ENCODE peak calls at places on chromosomes 12 and 14, in five cellular contexts. One of them, this sample, is unnamed.

GRCh38 chr14:83867871-83868270 is 1662.1 kb upstream of the FLRT2 start:
- DNase-seq in endothelial cell: no peak
- DNase-seq in lower leg skin: no peak
- DNase-seq in foreskin fibroblast: no peak
- DNase-seq in RWPE1: no peak
- DNase-seq in this sample: no peak

GRCh38 chr12:84502180-84502857 is 410.3 kb downstream of the SLC6A15 start:
- DNase-seq in endothelial cell: no peak
- DNase-seq in lower leg skin: no peak
- DNase-seq in foreskin fibroblast: no peak
- DNase-seq in RWPE1: peak; percentile 68
- DNase-seq in this sample: no peak

GRCh38 chr14:104827173-104828055 is 26.5 kb downstream of the ZBTB42 start:
- DNase-seq in endothelial cell: peak; percentile 77
- DNase-seq in lower leg skin: no peak
- DNase-seq in foreskin fibroblast: no peak
- DNase-seq in RWPE1: no peak
- DNase-seq in this sample: no peak

GRCh38 chr14:90487462-90487861 is 90.6 kb downstream of the CALM1 start:
- DNase-seq in endothelial cell: no peak
- DNase-seq in lower leg skin: no peak
- DNase-seq in foreskin fibroblast: no peak
- DNase-seq in RWPE1: no peak
- DNase-seq in this sample: no peak

GRCh38 chr12:120439646-120440247 is 1.8 kb downstream of the COX6A1 start:
- DNase-seq in endothelial cell: peak; percentile 71
- DNase-seq in lower leg skin: no peak
- DNase-seq in foreskin fibroblast: peak; percentile 50
- DNase-seq in RWPE1: peak; percentile 89
- DNase-seq in this sample: no peak

GRCh38 chr14:103686831-103687485 is 28.3 kb downstream of the XRCC3 start:
- DNase-seq in endothelial cell: no peak
- DNase-seq in lower leg skin: no peak
- DNase-seq in foreskin fibroblast: no peak
- DNase-seq in RWPE1: no peak
- DNase-seq in this sample: no peak

GRCh38 chr12:2834581-2835491 is at the start of gene NRIP2:
- DNase-seq in endothelial cell: no peak
- DNase-seq in lower leg skin: no peak
- DNase-seq in foreskin fibroblast: peak; percentile 21
- DNase-seq in RWPE1: no peak
- DNase-seq in this sample: no peak

GRCh38 chr12:92656911-92657310 is 45.9 kb upstream of the PLEKHG7 start:
- DNase-seq in endothelial cell: no peak
- DNase-seq in lower leg skin: no peak
- DNase-seq in foreskin fibroblast: no peak
- DNase-seq in RWPE1: no peak
- DNase-seq in this sample: no peak

GRCh38 chr12:74538491-74539258 is 1.0 kb downstream of the ATXN7L3B start:
- DNase-seq in endothelial cell: no peak
- DNase-seq in lower leg skin: no peak
- DNase-seq in foreskin fibroblast: no peak
- DNase-seq in RWPE1: peak; percentile 9
- DNase-seq in this sample: no peak

GRCh38 chr14:99282261-99283050 is 10.5 kb upstream of the BCL11B start:
- DNase-seq in endothelial cell: no peak
- DNase-seq in lower leg skin: no peak
- DNase-seq in foreskin fibroblast: no peak
- DNase-seq in RWPE1: no peak
- DNase-seq in this sample: no peak

GRCh38 chr12:27048822-27049752 is 26.7 kb downstream of the MED21 start:
- DNase-seq in endothelial cell: no peak
- DNase-seq in lower leg skin: no peak
- DNase-seq in foreskin fibroblast: peak; percentile 62
- DNase-seq in RWPE1: peak; percentile 55
- DNase-seq in this sample: no peak

GRCh38 chr12:71671311-71671710 is 7.2 kb downstream of the THAP2 start:
- DNase-seq in endothelial cell: no peak
- DNase-seq in lower leg skin: no peak
- DNase-seq in foreskin fibroblast: no peak
- DNase-seq in RWPE1: no peak
- DNase-seq in this sample: no peak

GRCh38 chr14:22997676-22998323 is 12.1 kb downstream of the C14orf93 start:
- DNase-seq in endothelial cell: no peak
- DNase-seq in lower leg skin: peak; percentile 21
- DNase-seq in foreskin fibroblast: no peak
- DNase-seq in RWPE1: no peak
- DNase-seq in this sample: no peak

GRCh38 chr12:88509851-88510250 is 70.4 kb downstream of the KITLG start:
- DNase-seq in endothelial cell: no peak
- DNase-seq in lower leg skin: no peak
- DNase-seq in foreskin fibroblast: peak; percentile 26
- DNase-seq in RWPE1: no peak
- DNase-seq in this sample: no peak

GRCh38 chr12:3530548-3530947 is 39.5 kb downstream of the PRMT8 start:
- DNase-seq in endothelial cell: no peak
- DNase-seq in lower leg skin: peak; percentile 37
- DNase-seq in foreskin fibroblast: no peak
- DNase-seq in RWPE1: no peak
- DNase-seq in this sample: no peak

GRCh38 chr14:32400480-32400879 is 71.4 kb downstream of the AKAP6 start:
- DNase-seq in endothelial cell: no peak
- DNase-seq in lower leg skin: no peak
- DNase-seq in foreskin fibroblast: peak; percentile 8
- DNase-seq in RWPE1: no peak
- DNase-seq in this sample: no peak

GRCh38 chr12:94079965-94080683 is 68.3 kb upstream of the PLXNC1 start:
- DNase-seq in endothelial cell: no peak
- DNase-seq in lower leg skin: no peak
- DNase-seq in foreskin fibroblast: no peak
- DNase-seq in RWPE1: no peak
- DNase-seq in this sample: no peak

GRCh38 chr12:82650627-82651337 is 35.9 kb upstream of the TMTC2 start:
- DNase-seq in endothelial cell: no peak
- DNase-seq in lower leg skin: no peak
- DNase-seq in foreskin fibroblast: peak; percentile 13
- DNase-seq in RWPE1: peak; percentile 85
- DNase-seq in this sample: peak; percentile 30

GRCh38 chr12:62379026-62379722 is 87.5 kb upstream of the MON2 start:
- DNase-seq in endothelial cell: no peak
- DNase-seq in lower leg skin: no peak
- DNase-seq in foreskin fibroblast: no peak
- DNase-seq in RWPE1: no peak
- DNase-seq in this sample: no peak

GRCh38 chr12:11517080-11517479 is 121.7 kb upstream of the PRB2 start:
- DNase-seq in endothelial cell: no peak
- DNase-seq in lower leg skin: no peak
- DNase-seq in foreskin fibroblast: no peak
- DNase-seq in RWPE1: no peak
- DNase-seq in this sample: no peak

GRCh38 chr12:47832263-47832933 is 12.7 kb upstream of the HDAC7 start:
- DNase-seq in endothelial cell: no peak
- DNase-seq in lower leg skin: no peak
- DNase-seq in foreskin fibroblast: no peak
- DNase-seq in RWPE1: no peak
- DNase-seq in this sample: no peak

GRCh38 chr12:107448198-107448597 is 237.4 kb upstream of the PWP1 start:
- DNase-seq in endothelial cell: peak; percentile 72
- DNase-seq in lower leg skin: no peak
- DNase-seq in foreskin fibroblast: no peak
- DNase-seq in RWPE1: no peak
- DNase-seq in this sample: no peak

GRCh38 chr14:92712654-92713051 is 35.8 kb downstream of the LGMN start:
- DNase-seq in endothelial cell: no peak
- DNase-seq in lower leg skin: no peak
- DNase-seq in foreskin fibroblast: no peak
- DNase-seq in RWPE1: no peak
- DNase-seq in this sample: no peak

GRCh38 chr12:9347328-9348127 is 139.3 kb upstream of the PZP start:
- DNase-seq in endothelial cell: no peak
- DNase-seq in lower leg skin: no peak
- DNase-seq in foreskin fibroblast: no peak
- DNase-seq in RWPE1: peak; percentile 67
- DNase-seq in this sample: no peak

GRCh38 chr14:58272589-58273372 is 25.6 kb upstream of the ARID4A start:
- DNase-seq in endothelial cell: no peak
- DNase-seq in lower leg skin: no peak
- DNase-seq in foreskin fibroblast: no peak
- DNase-seq in RWPE1: no peak
- DNase-seq in this sample: peak; percentile 59

GRCh38 chr14:105258846-105259245 is 10.5 kb downstream of the BTBD6 start:
- DNase-seq in endothelial cell: no peak
- DNase-seq in lower leg skin: no peak
- DNase-seq in foreskin fibroblast: no peak
- DNase-seq in RWPE1: no peak
- DNase-seq in this sample: no peak

GRCh38 chr12:106840217-106840616 is 65.7 kb downstream of the RIC8B start:
- DNase-seq in endothelial cell: no peak
- DNase-seq in lower leg skin: no peak
- DNase-seq in foreskin fibroblast: peak; percentile 31
- DNase-seq in RWPE1: no peak
- DNase-seq in this sample: peak; percentile 35

GRCh38 chr14:74221741-74222140 is 17.5 kb upstream of the VSX2 start:
- DNase-seq in endothelial cell: no peak
- DNase-seq in lower leg skin: no peak
- DNase-seq in foreskin fibroblast: no peak
- DNase-seq in RWPE1: no peak
- DNase-seq in this sample: no peak

GRCh38 chr14:59463773-59464650 is 1.2 kb downstream of the GPR135 start:
- DNase-seq in endothelial cell: peak; percentile 24
- DNase-seq in lower leg skin: no peak
- DNase-seq in foreskin fibroblast: peak; percentile 40
- DNase-seq in RWPE1: no peak
- DNase-seq in this sample: no peak

GRCh38 chr12:119869720-119870119 is 7.4 kb downstream of the CIT start:
- DNase-seq in endothelial cell: no peak
- DNase-seq in lower leg skin: no peak
- DNase-seq in foreskin fibroblast: peak; percentile 96
- DNase-seq in RWPE1: peak; percentile 80
- DNase-seq in this sample: no peak

GRCh38 chr12:67220065-67220464 is 49.1 kb upstream of the CAND1 start:
- DNase-seq in endothelial cell: peak; percentile 16
- DNase-seq in lower leg skin: no peak
- DNase-seq in foreskin fibroblast: no peak
- DNase-seq in RWPE1: peak; percentile 19
- DNase-seq in this sample: no peak

GRCh38 chr12:106126441-106127288 is 12.1 kb downstream of the NUAK1 start:
- DNase-seq in endothelial cell: no peak
- DNase-seq in lower leg skin: peak; percentile 79
- DNase-seq in foreskin fibroblast: peak; percentile 43
- DNase-seq in RWPE1: no peak
- DNase-seq in this sample: peak; percentile 45

GRCh38 chr14:96086032-96086431 is 46.9 kb downstream of the C14orf132 start:
- DNase-seq in endothelial cell: no peak
- DNase-seq in lower leg skin: no peak
- DNase-seq in foreskin fibroblast: peak; percentile 91
- DNase-seq in RWPE1: peak; percentile 86
- DNase-seq in this sample: no peak

GRCh38 chr14:49896956-49897355 is 4.1 kb downstream of the ARF6 start:
- DNase-seq in endothelial cell: no peak
- DNase-seq in lower leg skin: no peak
- DNase-seq in foreskin fibroblast: no peak
- DNase-seq in RWPE1: no peak
- DNase-seq in this sample: no peak

GRCh38 chr14:92362781-92363235 is 39.8 kb downstream of the SLC24A4 start:
- DNase-seq in endothelial cell: no peak
- DNase-seq in lower leg skin: peak; percentile 86
- DNase-seq in foreskin fibroblast: peak; percentile 41
- DNase-seq in RWPE1: no peak
- DNase-seq in this sample: peak; percentile 20

GRCh38 chr12:115335594-115335993 is 651.6 kb upstream of the TBX3 start:
- DNase-seq in endothelial cell: no peak
- DNase-seq in lower leg skin: no peak
- DNase-seq in foreskin fibroblast: no peak
- DNase-seq in RWPE1: no peak
- DNase-seq in this sample: no peak

GRCh38 chr12:81401241-81401640 is 323.4 kb downstream of the ACSS3 start:
- DNase-seq in endothelial cell: no peak
- DNase-seq in lower leg skin: no peak
- DNase-seq in foreskin fibroblast: no peak
- DNase-seq in RWPE1: no peak
- DNase-seq in this sample: no peak

DNA sequence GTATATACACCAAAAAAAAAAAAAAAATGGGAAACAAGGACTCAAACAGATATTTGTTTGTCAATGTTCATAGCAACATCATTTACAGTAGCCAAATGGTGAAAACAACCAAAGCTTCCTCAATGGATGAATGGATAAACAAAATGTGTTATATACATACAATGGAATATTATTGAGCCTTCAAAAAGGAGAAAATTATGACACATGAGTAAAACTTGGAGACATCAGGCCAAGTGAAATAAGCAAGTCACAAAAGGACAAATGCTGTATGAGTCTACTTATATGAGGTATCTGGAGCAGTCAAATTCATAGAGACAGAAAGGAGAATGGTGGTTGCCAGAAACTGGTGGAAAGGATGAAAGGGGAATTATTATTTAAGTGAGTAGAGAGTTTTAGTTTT is 7.8 kb downstream of the RNASE9 start:
- DNase-seq in endothelial cell: no peak
- DNase-seq in lower leg skin: no peak
- DNase-seq in foreskin fibroblast: no peak
- DNase-seq in RWPE1: no peak
- DNase-seq in this sample: no peak
- TF ChIP-seq CTCF in endothelial cell: no peak
- TF ChIP-seq CTCF in lower leg skin: no peak
- TF ChIP-seq CTCF in foreskin fibroblast: no peak
- TF ChIP-seq CTCF in RWPE1: no peak
- TF ChIP-seq CTCF in this sample: no peak

GRCh38 chr12:112855375-112855774 is 51.4 kb upstream of the OAS1 start:
- DNase-seq in endothelial cell: no peak
- DNase-seq in lower leg skin: peak; percentile 49
- DNase-seq in foreskin fibroblast: no peak
- DNase-seq in RWPE1: peak; percentile 29
- DNase-seq in this sample: no peak
- TF ChIP-seq CTCF in endothelial cell: no peak
- TF ChIP-seq CTCF in lower leg skin: no peak
- TF ChIP-seq CTCF in foreskin fibroblast: no peak
- TF ChIP-seq CTCF in RWPE1: no peak
- TF ChIP-seq CTCF in this sample: peak; percentile 56

GRCh38 chr14:75476274-75476995 is 45.8 kb upstream of the BATF start:
- DNase-seq in endothelial cell: no peak
- DNase-seq in lower leg skin: no peak
- DNase-seq in foreskin fibroblast: no peak
- DNase-seq in RWPE1: no peak
- DNase-seq in this sample: no peak
- TF ChIP-seq CTCF in endothelial cell: no peak
- TF ChIP-seq CTCF in lower leg skin: no peak
- TF ChIP-seq CTCF in foreskin fibroblast: no peak
- TF ChIP-seq CTCF in RWPE1: no peak
- TF ChIP-seq CTCF in this sample: no peak

DNA sequence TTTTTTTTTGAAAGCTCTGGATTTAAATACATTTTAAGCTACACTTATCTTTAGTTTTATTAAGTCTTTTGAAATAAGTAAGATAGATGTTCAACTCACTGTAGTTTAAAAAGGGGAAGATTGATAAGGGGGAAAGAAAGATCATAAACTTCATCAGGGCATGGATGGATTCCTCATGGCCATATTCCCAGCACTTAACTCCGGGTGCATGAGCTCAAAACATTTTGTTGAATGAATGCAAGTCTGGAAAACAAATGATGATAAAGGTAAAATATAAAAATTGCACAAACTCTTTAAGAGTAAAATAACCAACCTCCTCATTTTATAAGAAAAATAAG is 4.3 kb upstream of the IGF1 start:
- DNase-seq in endothelial cell: no peak
- DNase-seq in lower leg skin: no peak
- DNase-seq in foreskin fibroblast: no peak
- DNase-seq in RWPE1: no peak
- DNase-seq in this sample: no peak
- TF ChIP-seq CTCF in endothelial cell: peak; percentile 11
- TF ChIP-seq CTCF in lower leg skin: no peak
- TF ChIP-seq CTCF in foreskin fibroblast: no peak
- TF ChIP-seq CTCF in RWPE1: peak; percentile 72
- TF ChIP-seq CTCF in this sample: no peak